ENCODE peak calls at places on chromosomes 1 and 21, in five cellular contexts. Z is Right ventricle myocardium superior, A is kidney, J is aorta, L is fibroblast of the conjunctiva. D is an unnamed sample.

GRCh38 chr1:78333426-78334012 is 157.3 kb upstream of the PTGFR start:
- DNase-seq in Z (no peak), A (no peak), J (no peak), L (no peak), D (no peak)

GRCh38 chr1:17292299-17293198 is 15.4 kb upstream of the PADI4 start:
- DNase-seq in Z (no peak), A (no peak), J (no peak), L (no peak), D (no peak)

GRCh38 chr1:203675596-203676347 is 49.1 kb downstream of the ATP2B4 start:
- DNase-seq in Z (no peak), A (no peak), J (no peak), L (no peak), D (no peak)

GRCh38 chr1:54360165-54361005 is 45.8 kb downstream of the SSBP3 start:
- DNase-seq in Z (no peak), A (no peak), J (no peak), L (no peak), D (no peak)

GRCh38 chr1:44460107-44460885 is 55.2 kb downstream of the RNF220 start:
- DNase-seq in Z (no peak), A (no peak), J (no peak), L (no peak), D (no peak)

GRCh38 chr21:44866780-44867179 is 6.7 kb downstream of the PTTG1IP start:
- DNase-seq in Z (peak), A (no peak), J (peak), L (peak), D (no peak)

GRCh38 chr1:154772611-154773515 is 97.2 kb downstream of the KCNN3 start:
- DNase-seq in Z (no peak), A (no peak), J (peak), L (no peak), D (no peak)

GRCh38 chr1:199608414-199608813 is 419.1 kb upstream of the NR5A2 start:
- DNase-seq in Z (no peak), A (no peak), J (no peak), L (no peak), D (no peak)